ENCODE peak calls at places on chromosomes 16 and 17, in four cellular contexts. S, R, W and G are unnamed samples.
A peak's percentile ranks its signal among the peaks of the same experiment; 100 is the strongest.

GRCh38 chr16:967077-967541 is 3.7 kb downstream of the LMF1 start:
- DNase-seq in R (no peak), W (no peak), S (no peak), G (no peak)

GRCh38 chr16:70610273-70611223 is 35.8 kb upstream of the IL34 start:
- DNase-seq in S (no peak), W (no peak), R (no peak), G (no peak)

GRCh38 chr16:72244853-72245252 is 72.9 kb upstream of the PMFBP1 start:
- DNase-seq in W (no peak), S (no peak), R (no peak), G (no peak)

GRCh38 chr16:3950343-3951193 is 70.1 kb upstream of the CREBBP start:
- DNase-seq in S (peak; percentile 52), R (peak; percentile 95), W (peak; percentile 78), G (no peak)

GRCh38 chr17:63250830-63251229 is 195.3 kb downstream of the CYB561 start:
- DNase-seq in W (no peak), S (no peak), R (no peak), G (no peak)

GRCh38 chr17:75697651-75698291 is 23.5 kb upstream of the ITGB4 start:
- DNase-seq in W (no peak), S (no peak), R (no peak), G (no peak)

GRCh38 chr17:73027130-73027741 is 65.3 kb downstream of the SLC39A11 start:
- DNase-seq in S (no peak), R (no peak), W (no peak), G (no peak)

GRCh38 chr16:19165101-19165500 is 2.9 kb upstream of the SYT17 start:
- DNase-seq in R (no peak), W (peak; percentile 10), S (peak; percentile 75), G (no peak)

GRCh38 chr17:32813021-32813420 is 63.9 kb downstream of the MYO1D start:
- DNase-seq in W (peak; percentile 34), R (no peak), S (no peak), G (no peak)

GRCh38 chr16:7691533-7691932 is 358.9 kb downstream of the RBFOX1 start:
- DNase-seq in W (no peak), S (no peak), R (no peak), G (no peak)

GRCh38 chr16:14325921-14326401 is 254.8 kb downstream of the MRTFB start:
- DNase-seq in S (no peak), W (no peak), R (no peak), G (no peak)

GRCh38 chr17:50221500-50222480 is 20.4 kb upstream of the COL1A1 start:
- DNase-seq in W (peak; percentile 58), R (peak; percentile 80), S (no peak), G (no peak)

GRCh38 chr16:86396318-86396882 is 113.9 kb upstream of the FOXF1 start:
- DNase-seq in W (no peak), S (no peak), R (peak; percentile 91), G (no peak)

GRCh38 chr16:35215287-35215686 is 1755.9 kb downstream of the TP53TG3F start:
- DNase-seq in S (no peak), R (no peak), W (no peak), G (no peak)

GRCh38 chr16:57345021-57345420 is 13.6 kb upstream of the CCL22 start:
- DNase-seq in R (no peak), W (no peak), S (no peak), G (no peak)

GRCh38 chr17:31425646-31426045 is 34.2 kb downstream of the RAB11FIP4 start:
- DNase-seq in S (no peak), R (no peak), W (no peak), G (peak; percentile 83)

GRCh38 chr16:59198487-59198886 is 464.4 kb upstream of the GOT2 start:
- DNase-seq in W (no peak), R (no peak), S (no peak), G (no peak)

GRCh38 chr16:59886021-59886420 is 1151.9 kb upstream of the GOT2 start:
- DNase-seq in W (peak; percentile 46), S (peak; percentile 61), R (peak; percentile 73), G (no peak)

GRCh38 chr17:61904094-61904710 is 23.6 kb downstream of the INTS2 start:
- DNase-seq in W (no peak), S (no peak), R (no peak), G (no peak)

GRCh38 chr17:42365136-42365535 is 23.1 kb downstream of the STAT3 start:
- DNase-seq in S (peak; percentile 31), R (no peak), W (no peak), G (no peak)

GRCh38 chr16:67406628-67407027 is 9.6 kb downstream of the ZDHHC1 start:
- DNase-seq in S (no peak), R (peak; percentile 76), W (peak; percentile 39), G (no peak)

GRCh38 chr17:49555495-49556018 is 20.1 kb upstream of the NXPH3 start:
- DNase-seq in S (no peak), W (no peak), R (no peak), G (no peak)

GRCh38 chr16:83253526-83253925 is 554.3 kb upstream of the HSBP1 start:
- DNase-seq in S (no peak), W (no peak), R (no peak), G (no peak)

GRCh38 chr16:69830534-69831211 is 68.5 kb downstream of the WWP2 start:
- DNase-seq in W (no peak), R (no peak), S (peak; percentile 50), G (no peak)

GRCh38 chr16:47565454-47565853 is 104.3 kb downstream of the PHKB start:
- DNase-seq in R (peak; percentile 82), W (peak; percentile 12), S (peak; percentile 10), G (no peak)

GRCh38 chr16:11049396-11050059 is 105.2 kb downstream of the CLEC16A start:
- DNase-seq in S (peak; percentile 51), W (peak; percentile 66), R (peak; percentile 51), G (no peak)

GRCh38 chr17:56908061-56908542 is 5.7 kb downstream of the TRIM25 start:
- DNase-seq in S (peak; percentile 53), R (no peak), W (peak; percentile 70), G (no peak)

GRCh38 chr17:38877130-38877851 is 7.4 kb downstream of the LASP1 start:
- DNase-seq in R (no peak), S (no peak), W (no peak), G (peak; percentile 65)

GRCh38 chr16:79509221-79509631 is 91.3 kb downstream of the MAF start:
- DNase-seq in S (no peak), W (no peak), R (peak; percentile 89), G (no peak)

GRCh38 chr16:86476956-86477530 is 33.3 kb upstream of the FOXF1 start:
- DNase-seq in S (no peak), R (no peak), W (no peak), G (no peak)

GRCh38 chr17:19940722-19941464 is 36.7 kb downstream of the AKAP10 start:
- DNase-seq in W (peak; percentile 88), R (no peak), S (peak; percentile 47), G (no peak)

GRCh38 chr17:67289174-67289876 is 44.3 kb upstream of the HELZ start:
- DNase-seq in S (no peak), R (peak; percentile 88), W (no peak), G (peak; percentile 50)

GRCh38 chr16:56279132-56279531 is 87.8 kb downstream of the GNAO1 start:
- DNase-seq in S (no peak), R (no peak), W (peak; percentile 26), G (no peak)

GRCh38 chr17:66306413-66306812 is 4.0 kb downstream of the PRKCA start:
- DNase-seq in R (no peak), S (no peak), W (no peak), G (no peak)

GRCh38 chr16:11149011-11149616 is 106.9 kb downstream of the SOCS1 start:
- DNase-seq in W (no peak), S (no peak), R (no peak), G (peak; percentile 72)

GRCh38 chr17:61058066-61058465 is 341.6 kb upstream of the TBX2 start:
- DNase-seq in W (no peak), S (no peak), R (no peak), G (no peak)

DNA sequence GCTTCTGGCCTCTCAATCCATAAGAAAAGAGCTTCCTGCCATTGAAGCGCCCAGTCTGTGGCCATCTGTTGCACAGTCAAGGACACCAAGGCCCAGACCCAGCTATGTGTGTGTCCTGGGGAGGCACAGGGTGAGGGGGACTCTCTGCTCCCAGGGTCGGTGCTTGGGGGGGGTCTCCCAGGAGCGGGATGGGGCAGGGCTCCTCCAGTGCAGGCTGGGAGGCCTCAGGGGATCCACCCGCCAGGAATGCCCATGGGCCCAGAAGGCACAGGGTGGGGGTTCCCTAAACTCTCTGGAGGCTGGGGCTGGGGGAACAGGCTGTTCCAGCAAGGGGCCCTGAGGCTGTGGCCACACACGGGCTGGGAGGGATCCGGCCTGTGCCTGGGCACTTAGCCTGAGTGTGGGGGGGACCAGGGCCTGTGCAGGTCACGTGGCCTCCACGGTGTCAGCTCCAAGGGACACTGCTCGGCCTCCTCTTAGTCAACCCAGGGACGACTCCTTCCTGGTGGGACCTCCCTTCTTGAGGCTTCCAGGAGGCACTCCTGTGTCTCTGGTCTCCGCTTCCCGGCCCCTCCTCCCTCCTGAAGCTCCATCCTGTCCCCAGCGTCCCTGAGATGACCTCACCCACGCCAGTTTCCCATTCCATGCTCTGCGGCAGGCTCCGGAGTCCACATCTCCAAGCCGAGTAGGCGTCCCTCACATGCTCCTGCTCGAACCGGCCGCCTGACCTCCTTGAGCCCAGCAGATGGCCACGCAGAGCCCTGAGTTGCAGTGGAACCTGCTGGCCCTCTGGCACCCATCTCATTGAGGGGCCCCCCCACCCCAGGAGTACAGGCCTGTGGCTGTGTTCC is 23.1 kb upstream of the BAHCC1 start:
- DNase-seq in W (peak; percentile 39), R (peak; percentile 78), S (peak; percentile 77), G (peak; percentile 61)
- TF ChIP-seq CTCF in W (peak; percentile 63), R (no peak), S (peak; percentile 55), G (no peak)

GRCh38 chr16:75109732-75110243 is 6.8 kb downstream of the LDHD start:
- DNase-seq in R (peak; percentile 81), S (no peak), W (peak; percentile 41), G (no peak)
- TF ChIP-seq CTCF in R (no peak), S (no peak), W (no peak), G (no peak)

DNA sequence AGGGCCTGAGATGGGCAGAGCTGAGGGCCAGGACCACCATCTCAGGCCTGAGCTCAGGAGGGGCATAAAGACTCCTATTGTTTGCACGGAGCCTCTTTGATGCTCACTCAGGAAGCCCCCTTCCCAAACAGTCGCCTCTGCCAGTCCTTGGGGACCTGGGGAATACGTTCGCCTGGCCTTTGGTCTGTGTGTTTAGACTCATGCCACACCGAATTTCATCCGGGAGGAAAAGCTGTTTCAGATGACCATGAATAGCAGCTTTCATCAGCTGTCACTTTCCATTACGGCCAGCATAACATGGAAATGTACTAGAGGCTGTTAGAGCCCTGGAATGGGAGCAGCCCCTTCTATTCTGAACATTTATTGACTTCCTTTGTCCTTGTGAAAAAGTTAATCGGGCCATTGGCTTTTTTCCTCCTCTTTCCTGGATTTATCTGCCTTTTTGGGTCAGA is 139.0 kb downstream of the HS3ST3A1 start:
- DNase-seq in S (no peak), R (no peak), W (no peak), G (no peak)
- TF ChIP-seq CTCF in S (no peak), R (no peak), W (no peak), G (no peak)

DNA sequence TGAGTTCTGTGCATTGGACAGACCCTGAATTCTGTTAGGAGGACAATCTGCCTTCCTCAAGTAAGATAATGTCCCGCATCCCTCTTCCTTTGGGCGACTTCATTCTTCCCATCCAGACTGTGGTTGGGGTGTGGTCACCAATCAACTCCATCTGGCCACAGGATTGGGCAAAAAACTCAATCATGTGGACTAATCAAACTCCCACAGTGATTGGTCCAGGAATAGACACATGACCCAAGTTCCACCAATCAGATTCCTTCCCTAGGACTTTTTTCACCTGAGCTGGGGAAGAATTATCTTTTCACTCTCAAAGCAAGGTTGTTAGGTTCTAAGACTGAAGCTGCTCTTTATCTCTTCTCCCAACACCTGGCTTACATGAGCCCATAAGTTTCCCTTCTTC is 13.2 kb upstream of the NKD1 start:
- DNase-seq in W (no peak), S (no peak), R (no peak), G (no peak)
- TF ChIP-seq CTCF in W (no peak), S (no peak), R (no peak), G (no peak)